ENCODE peak calls at places on chromosomes 11 and 22, in five cellular contexts. F is A549, Z is SK-N-SH, C is K562, X is GM12878. Q is an unnamed sample.

GRCh38 chr11:9862981-9863380 is 199.1 kb downstream of the SWAP70 start:
- DNase-seq in F (peak; percentile 35), Z (no peak), C (no peak), X (no peak), Q (no peak)

GRCh38 chr11:44861829-44862545 is 88.7 kb downstream of the TP53I11 start:
- DNase-seq in F (peak; percentile 94), Z (no peak), C (peak; percentile 50), X (peak; percentile 86), Q (peak; percentile 99)

GRCh38 chr22:22210375-22210774 is 34.2 kb upstream of the VPREB1 start:
- DNase-seq in F (peak; percentile 19), Z (no peak), C (no peak), X (no peak), Q (peak; percentile 85)

GRCh38 chr11:68040121-68040956 is 1.5 kb downstream of the TCIRG1 start:
- DNase-seq in F (peak; percentile 64), Z (peak; percentile 86), C (peak; percentile 51), X (peak; percentile 21), Q (peak; percentile 73)

GRCh38 chr11:68379216-68379615 is 66.8 kb downstream of the LRP5 start:
- DNase-seq in F (no peak), Z (no peak), C (no peak), X (no peak), Q (no peak)

GRCh38 chr11:113982306-113982705 is 7.4 kb downstream of the HTR3A start:
- DNase-seq in F (no peak), Z (no peak), C (no peak), X (no peak), Q (no peak)

GRCh38 chr11:69546735-69547370 is 65.4 kb downstream of the LINC01488 start:
- DNase-seq in F (no peak), Z (no peak), C (no peak), X (peak; percentile 45), Q (no peak)

GRCh38 chr11:117070016-117070415 is 28.2 kb downstream of the SIK3 start:
- DNase-seq in F (no peak), Z (no peak), C (no peak), X (no peak), Q (peak; percentile 24)

GRCh38 chr11:78828582-78829520 is 254.2 kb upstream of the NARS2 start:
- DNase-seq in F (no peak), Z (no peak), C (no peak), X (no peak), Q (no peak)

GRCh38 chr11:36699271-36699670 is 101.2 kb upstream of the RAG2 start:
- DNase-seq in F (no peak), Z (no peak), C (no peak), X (no peak), Q (no peak)

GRCh38 chr11:36703055-36703404 is 105.0 kb upstream of the RAG2 start:
- DNase-seq in F (no peak), Z (no peak), C (no peak), X (no peak), Q (no peak)

GRCh38 chr11:36702330-36703054 is 104.5 kb upstream of the RAG2 start:
- DNase-seq in F (peak; percentile 73), Z (peak; percentile 73), C (peak; percentile 41), X (peak; percentile 41), Q (peak; percentile 69)
- TF ChIP-seq RCOR1 in F (no peak), Z (no peak), C (no peak), X (no peak), Q (no peak)

DNA sequence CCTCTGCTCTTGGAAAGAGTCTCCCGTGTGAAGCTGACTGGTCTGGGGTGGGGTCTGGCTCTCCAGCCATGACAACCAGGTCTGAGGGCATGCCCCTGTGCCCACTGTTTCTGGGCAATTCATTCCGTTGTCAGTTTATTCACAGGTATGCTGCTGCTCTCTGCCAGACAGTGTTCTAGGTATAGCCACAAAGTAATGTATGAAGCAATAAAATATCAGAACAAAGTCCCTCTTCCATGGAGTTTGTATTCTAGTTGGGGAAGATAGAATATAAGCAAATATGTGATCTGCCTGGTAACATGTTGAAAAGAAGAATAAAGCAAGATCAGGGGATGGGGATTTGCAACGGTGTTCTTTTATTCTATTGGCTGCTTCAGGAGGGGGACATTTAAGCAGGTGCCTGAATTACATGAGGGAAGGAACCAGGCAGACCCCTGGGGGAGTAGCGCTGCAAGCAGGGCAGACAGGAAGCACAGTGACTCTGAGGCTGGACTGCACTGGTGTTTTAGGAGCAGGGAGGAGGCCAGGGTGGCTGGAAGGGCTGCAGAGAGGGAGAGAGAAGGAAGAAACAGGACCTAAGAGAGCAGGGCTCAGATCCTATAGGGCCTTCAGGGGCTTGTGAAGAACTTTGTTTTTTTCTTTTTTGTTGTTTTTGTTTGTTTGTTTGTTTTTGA is 62.4 kb upstream of the SORL1-AS1 start:
- DNase-seq in F (no peak), Z (no peak), C (no peak), X (no peak), Q (no peak)
- TF ChIP-seq RCOR1 in F (no peak), Z (no peak), C (no peak), X (no peak), Q (no peak)

DNA sequence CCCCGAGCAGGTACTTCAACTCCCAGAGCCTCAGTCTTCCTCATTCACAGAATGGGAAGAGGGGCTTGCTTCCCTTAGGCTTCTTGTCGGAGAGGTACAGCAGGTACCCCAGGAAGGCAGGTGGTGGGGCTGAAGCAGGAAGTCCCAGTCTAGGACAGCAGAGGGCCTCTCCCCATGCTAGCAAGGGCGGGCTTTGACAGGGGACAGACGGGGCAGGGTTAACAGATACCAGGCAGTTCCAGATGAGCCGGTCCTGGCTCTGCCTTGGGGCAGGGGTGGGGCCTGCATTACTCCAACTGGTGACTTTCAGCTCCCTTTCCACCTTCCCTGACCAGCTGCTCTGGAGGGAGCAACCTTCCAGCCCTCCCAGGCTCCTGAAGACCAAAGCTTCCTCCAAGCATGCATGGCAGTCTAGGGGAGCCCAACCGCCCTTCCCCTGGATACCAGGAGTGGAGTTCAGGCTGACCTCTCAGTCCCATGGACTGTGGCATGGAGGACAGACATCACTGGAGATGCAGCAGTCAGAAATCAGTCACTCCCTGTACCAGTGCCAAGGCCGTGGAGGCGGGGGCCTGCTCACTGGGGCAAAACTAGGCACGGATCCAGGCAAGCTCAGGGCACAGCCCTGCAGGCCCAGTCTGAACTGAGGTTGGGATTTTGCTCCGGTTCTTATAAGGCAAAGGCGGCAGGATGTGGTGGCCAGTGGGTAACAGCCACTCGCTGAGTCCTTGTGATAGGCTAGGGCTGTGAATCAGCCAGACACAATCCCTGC is 60.5 kb downstream of the NAT10 start:
- DNase-seq in F (no peak), Z (peak; percentile 62), C (peak; percentile 49), X (no peak), Q (no peak)
- TF ChIP-seq RCOR1 in F (no peak), Z (no peak), C (no peak), X (no peak), Q (no peak)

GRCh38 chr11:110432713-110433392 is 3.1 kb downstream of the FDX1 start:
- DNase-seq in F (peak; percentile 17), Z (peak; percentile 57), C (no peak), X (no peak), Q (peak; percentile 60)
- TF ChIP-seq RCOR1 in F (no peak), Z (no peak), C (no peak), X (no peak), Q (no peak)

DNA sequence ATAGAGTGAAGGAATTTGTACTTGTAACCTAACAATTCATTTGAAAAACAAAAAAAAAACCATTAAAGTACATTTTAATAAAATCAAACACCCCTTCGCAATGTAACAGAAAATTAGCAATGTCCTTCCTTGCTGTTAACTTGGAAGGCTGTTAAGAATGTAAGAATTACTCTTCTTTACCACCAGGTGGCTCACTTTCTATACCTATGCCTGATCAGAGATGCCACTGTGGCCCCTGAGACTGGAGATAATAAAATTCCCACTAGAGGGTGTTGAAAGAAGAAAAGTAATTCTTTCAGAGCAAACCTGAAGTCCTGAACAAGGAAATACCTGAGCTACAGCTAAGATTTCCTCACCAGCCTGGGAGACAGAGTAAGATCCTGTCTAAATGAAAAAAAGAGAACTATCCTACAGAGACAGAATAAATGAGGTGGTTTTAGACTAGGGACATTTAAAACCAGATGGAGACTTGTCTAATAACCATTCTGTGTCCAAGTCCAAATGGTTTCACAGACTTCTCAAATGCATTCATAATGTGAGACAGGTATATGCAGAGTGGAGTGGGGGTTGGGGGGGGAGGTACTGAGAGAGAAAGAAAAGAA is 1089.3 kb downstream of the FAM181B start:
- DNase-seq in F (peak; percentile 56), Z (peak; percentile 33), C (peak; percentile 51), X (no peak), Q (peak; percentile 23)
- TF ChIP-seq RCOR1 in F (no peak), Z (no peak), C (no peak), X (no peak), Q (no peak)

GRCh38 chr22:30205281-30206115 is 41.1 kb downstream of the LIF start:
- DNase-seq in F (peak; percentile 99), Z (peak; percentile 48), C (no peak), X (no peak), Q (peak; percentile 100)
- TF ChIP-seq RCOR1 in F (no peak), Z (no peak), C (no peak), X (no peak), Q (peak; percentile 23)

GRCh38 chr11:94680426-94680825 is 87.7 kb upstream of the AMOTL1 start:
- DNase-seq in F (no peak), Z (no peak), C (no peak), X (no peak), Q (no peak)

GRCh38 chr11:94678236-94678635 is 89.9 kb upstream of the AMOTL1 start:
- DNase-seq in F (no peak), Z (no peak), C (no peak), X (no peak), Q (no peak)

GRCh38 chr11:94676769-94677168 is 91.4 kb upstream of the AMOTL1 start:
- DNase-seq in F (no peak), Z (no peak), C (no peak), X (no peak), Q (no peak)

GRCh38 chr11:94681140-94681539 is 87.0 kb upstream of the AMOTL1 start:
- DNase-seq in F (no peak), Z (no peak), C (no peak), X (no peak), Q (no peak)

DNA sequence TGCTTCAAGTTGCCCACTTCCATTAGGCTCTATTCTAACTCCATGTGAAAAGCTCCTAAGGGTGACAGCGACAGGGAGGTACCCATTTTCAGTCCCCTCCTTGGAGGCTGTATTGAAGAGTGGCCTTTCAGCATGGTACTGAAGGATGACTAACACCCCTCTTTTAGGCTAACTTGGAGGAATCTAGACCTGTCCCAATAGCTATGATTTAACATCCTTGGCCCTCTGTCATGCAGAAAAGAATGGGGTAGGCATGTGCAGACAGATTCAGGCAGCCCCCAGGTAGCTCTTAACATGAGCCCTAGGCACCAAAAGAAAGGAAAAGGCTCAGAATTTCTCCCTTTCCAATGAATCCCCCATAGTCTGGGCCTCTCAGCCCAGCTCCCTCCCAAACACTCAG is 89.3 kb upstream of the AMOTL1 start:
- DNase-seq in F (no peak), Z (no peak), C (no peak), X (no peak), Q (no peak)
- TF ChIP-seq RCOR1 in F (no peak), Z (no peak), C (no peak), X (no peak), Q (no peak)

GRCh38 chr22:28051787-28052356 is 132.8 kb upstream of the PITPNB start:
- DNase-seq in F (peak; percentile 53), Z (peak; percentile 44), C (peak; percentile 41), X (no peak), Q (peak; percentile 61)
- TF ChIP-seq RCOR1 in F (no peak), Z (no peak), C (no peak), X (no peak), Q (no peak)

GRCh38 chr22:34080501-34080900 is 160.2 kb upstream of the LARGE1 start:
- DNase-seq in F (no peak), Z (no peak), C (no peak), X (no peak), Q (no peak)
- TF ChIP-seq RCOR1 in F (no peak), Z (no peak), C (no peak), X (no peak), Q (no peak)

Q was measured in IMR-90.